ENCODE peak calls at places on chromosomes 5 and 9, in seven cellular contexts. N is fibroblast of pulmonary artery; H is brain microvascular endothelial cell; G is endothelial cell; O is NCI-H446; Y is CD8-positive, alpha-beta T cell; I is Calu3. T is an unnamed sample.

GRCh38 chr9:122370869-122371467 is at the start of gene PTGS1:
- DNase-seq in N (peak), H (no peak), G (peak), O (no peak), Y (peak), I (peak), T (no peak)

GRCh38 chr5:132526290-132526973 is 16.9 kb downstream of the IL5 start:
- DNase-seq in N (peak), H (peak), G (peak), O (peak), Y (no peak), I (peak), T (peak)

GRCh38 chr9:129140397-129141065 is 29.3 kb downstream of the PTPA start:
- DNase-seq in N (peak), H (peak), G (peak), O (peak), Y (no peak), I (peak), T (no peak)

GRCh38 chr9:79222483-79222882 is 349.3 kb upstream of the TLE4 start:
- DNase-seq in N (no peak), H (no peak), G (no peak), O (no peak), Y (no peak), I (no peak), T (no peak)

GRCh38 chr5:96753848-96754247 is 53.9 kb downstream of the ERAP1 start:
- DNase-seq in N (no peak), H (no peak), G (no peak), O (peak), Y (no peak), I (no peak), T (no peak)

GRCh38 chr9:88651682-88652633 is 117.0 kb downstream of the NXNL2 start:
- DNase-seq in N (peak), H (peak), G (no peak), O (peak), Y (no peak), I (no peak), T (no peak)

GRCh38 chr9:112274600-112274999 is 58.8 kb downstream of the PTBP3 start:
- DNase-seq in N (no peak), H (no peak), G (no peak), O (no peak), Y (no peak), I (no peak), T (no peak)

GRCh38 chr5:140117523-140117922 is 3.6 kb downstream of the PURA start:
- DNase-seq in N (no peak), H (no peak), G (no peak), O (no peak), Y (no peak), I (no peak), T (no peak)

GRCh38 chr5:150106669-150107068 is 20.3 kb upstream of the CSF1R start:
- DNase-seq in N (no peak), H (no peak), G (no peak), O (no peak), Y (no peak), I (no peak), T (no peak)

GRCh38 chr5:90022002-90022710 is 387.4 kb downstream of the CETN3 start:
- DNase-seq in N (peak), H (peak), G (no peak), O (no peak), Y (no peak), I (peak), T (no peak)